ENCODE peak calls at places on chromosomes 13 and 19, in four cellular contexts. T, I, S and D are unnamed samples.

GRCh38 chr19:1941146-1942077 is at the start of gene CSNK1G2:
- DNase-seq in T (no peak), I (no peak), S (peak; percentile 84), D (no peak)

GRCh38 chr19:17479325-17479791 is 9.0 kb downstream of the SLC27A1 start:
- DNase-seq in T (no peak), I (no peak), S (no peak), D (no peak)

GRCh38 chr19:18057557-18057956 is 29.2 kb downstream of the IL12RB1 start:
- DNase-seq in T (no peak), I (no peak), S (no peak), D (no peak)

GRCh38 chr19:898663-899062 is 5.4 kb downstream of the RNU6-9 start:
- DNase-seq in T (no peak), I (no peak), S (no peak), D (no peak)

GRCh38 chr13:99916366-99917103 is 55.0 kb downstream of the ZIC5 start:
- DNase-seq in T (peak; percentile 31), I (peak; percentile 71), S (no peak), D (peak; percentile 22)

GRCh38 chr19:17757125-17757524 is 5.8 kb downstream of the FCHO1 start:
- DNase-seq in T (no peak), I (no peak), S (no peak), D (no peak)

GRCh38 chr13:95275322-95276118 is 25.7 kb downstream of the ABCC4 start:
- DNase-seq in T (no peak), I (peak; percentile 80), S (no peak), D (no peak)

GRCh38 chr13:62320129-62320724 is 904.6 kb upstream of the PCDH20 start:
- DNase-seq in T (peak; percentile 36), I (no peak), S (no peak), D (peak; percentile 24)

GRCh38 chr19:40743926-40744325 is 6.4 kb downstream of the ACTMAP start:
- DNase-seq in T (no peak), I (no peak), S (no peak), D (no peak)

GRCh38 chr13:32969516-32969941 is 46.7 kb upstream of the KL start:
- DNase-seq in T (peak; percentile 15), I (no peak), S (no peak), D (no peak)

GRCh38 chr13:79482271-79482970 is 1.5 kb downstream of the NDFIP2 start:
- DNase-seq in T (no peak), I (no peak), S (no peak), D (no peak)

GRCh38 chr19:2982983-2983350 is 5.6 kb downstream of the TLE6 start:
- DNase-seq in T (no peak), I (no peak), S (peak; percentile 97), D (no peak)

GRCh38 chr13:91174886-91175501 is 172.5 kb upstream of the MIR17HG start:
- DNase-seq in T (no peak), I (no peak), S (no peak), D (no peak)

GRCh38 chr13:64397699-64398098 is 2832.4 kb downstream of the PCDH9 start:
- DNase-seq in T (no peak), I (no peak), S (no peak), D (no peak)

GRCh38 chr19:44988896-44989563 is 12.2 kb upstream of the RELB start:
- DNase-seq in T (no peak), I (peak; percentile 38), S (no peak), D (no peak)

DNA sequence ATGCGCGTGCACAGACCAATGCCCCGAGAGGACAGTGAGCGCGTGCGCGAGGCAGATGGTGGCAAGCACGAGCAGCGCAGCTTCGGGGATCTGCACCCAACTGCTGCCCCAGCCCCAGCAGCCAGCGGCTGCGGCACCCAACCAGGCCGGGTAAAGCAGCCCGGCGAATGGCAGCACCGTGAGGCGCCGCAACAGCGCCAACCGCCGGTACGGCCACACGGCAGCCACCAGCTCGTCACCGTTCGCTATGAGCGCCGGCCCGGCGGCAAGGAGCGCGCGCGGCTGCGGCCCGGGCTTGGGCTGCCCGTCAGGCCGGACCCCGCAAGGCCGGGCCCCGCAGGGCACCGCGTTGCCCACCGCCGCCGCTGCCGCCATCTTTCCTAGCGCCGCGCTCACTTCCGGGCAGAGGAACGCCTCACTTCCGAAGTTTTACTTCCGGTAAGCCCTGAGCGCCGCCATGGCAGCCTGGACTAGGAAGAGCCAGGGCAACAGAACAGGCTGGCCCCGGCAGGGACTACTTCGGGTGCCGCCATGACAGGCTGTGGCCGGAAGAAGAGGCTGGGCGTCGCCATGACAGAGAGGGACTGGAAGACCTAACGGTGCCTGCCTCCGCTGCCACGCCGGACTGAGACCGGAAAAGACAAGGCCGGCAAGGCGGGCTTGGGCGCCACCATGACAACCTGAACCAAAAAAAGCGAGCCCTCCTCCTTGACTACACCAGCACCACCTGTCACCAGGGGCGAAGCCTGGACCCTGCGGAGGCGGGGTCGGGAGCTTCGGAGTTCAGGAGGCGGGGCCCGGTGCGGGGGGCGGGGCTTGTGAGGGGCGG is at the start of gene ATP13A1:
- DNase-seq in T (peak; percentile 92), I (peak; percentile 96), S (peak; percentile 98), D (peak; percentile 97)
- TF ChIP-seq CTCF in T (no peak), I (no peak), S (no peak), D (peak; percentile 33)

DNA sequence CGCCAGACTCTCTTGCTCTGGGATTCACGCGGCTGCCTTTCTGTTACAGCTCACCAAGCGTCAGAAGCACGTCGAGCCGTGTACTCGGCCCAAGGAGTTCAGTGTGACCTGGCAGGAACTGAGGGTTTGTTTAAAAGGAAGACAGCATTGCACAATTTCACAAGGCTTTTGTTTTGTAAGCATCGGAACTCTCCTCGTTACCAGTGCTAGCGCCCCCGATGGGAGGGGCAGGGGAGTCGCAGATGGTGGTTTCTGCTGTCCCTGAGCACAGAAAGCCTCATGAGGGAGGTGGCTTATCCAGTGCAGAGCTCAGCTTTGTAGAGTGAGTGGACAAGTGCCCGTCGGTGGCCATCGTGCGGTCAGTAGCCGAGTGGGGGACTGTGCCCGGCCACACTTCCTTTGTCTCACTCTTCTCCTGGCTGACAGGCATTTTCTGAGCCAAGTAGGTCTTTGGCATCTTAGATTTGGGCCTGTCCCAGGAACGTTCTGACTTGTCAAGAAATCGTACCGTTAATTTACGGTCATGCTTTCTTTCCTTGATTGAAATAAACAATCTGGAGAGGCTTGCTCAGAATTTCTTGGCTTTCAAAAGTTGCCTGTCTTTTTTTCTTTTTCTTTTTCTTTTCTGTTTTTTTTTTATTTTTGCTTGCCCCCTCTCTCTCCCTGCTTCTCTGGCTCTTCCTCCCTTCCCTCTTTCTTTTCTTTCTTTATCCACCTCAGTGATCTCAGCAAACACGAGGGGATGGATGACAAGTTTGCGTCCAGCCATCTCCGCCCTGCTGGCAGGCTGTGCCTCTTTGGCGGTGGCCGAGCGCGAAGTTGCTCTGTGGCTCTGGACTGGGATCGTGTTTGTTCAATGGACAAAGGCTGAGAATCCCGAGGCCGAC is 7.7 kb downstream of the KDM4B start:
- DNase-seq in T (no peak), I (no peak), S (peak; percentile 83), D (no peak)
- TF ChIP-seq CTCF in T (no peak), I (no peak), S (no peak), D (peak; percentile 58)

GRCh38 chr13:36395280-36395679 is 37.0 kb upstream of the CCNA1 start:
- DNase-seq in T (no peak), I (peak; percentile 47), S (no peak), D (no peak)
- TF ChIP-seq CTCF in T (peak; percentile 26), I (peak; percentile 66), S (no peak), D (no peak)

GRCh38 chr13:44299142-44299541 is 74.5 kb upstream of the SERP2 start:
- DNase-seq in T (no peak), I (no peak), S (no peak), D (no peak)

GRCh38 chr13:44299544-44299943 is 74.1 kb upstream of the SERP2 start:
- DNase-seq in T (no peak), I (no peak), S (no peak), D (no peak)

GRCh38 chr13:44301639-44302015 is 72.0 kb upstream of the SERP2 start:
- DNase-seq in T (no peak), I (no peak), S (peak; percentile 63), D (no peak)

GRCh38 chr13:44302233-44302632 is 71.4 kb upstream of the SERP2 start:
- DNase-seq in T (no peak), I (no peak), S (no peak), D (no peak)

DNA sequence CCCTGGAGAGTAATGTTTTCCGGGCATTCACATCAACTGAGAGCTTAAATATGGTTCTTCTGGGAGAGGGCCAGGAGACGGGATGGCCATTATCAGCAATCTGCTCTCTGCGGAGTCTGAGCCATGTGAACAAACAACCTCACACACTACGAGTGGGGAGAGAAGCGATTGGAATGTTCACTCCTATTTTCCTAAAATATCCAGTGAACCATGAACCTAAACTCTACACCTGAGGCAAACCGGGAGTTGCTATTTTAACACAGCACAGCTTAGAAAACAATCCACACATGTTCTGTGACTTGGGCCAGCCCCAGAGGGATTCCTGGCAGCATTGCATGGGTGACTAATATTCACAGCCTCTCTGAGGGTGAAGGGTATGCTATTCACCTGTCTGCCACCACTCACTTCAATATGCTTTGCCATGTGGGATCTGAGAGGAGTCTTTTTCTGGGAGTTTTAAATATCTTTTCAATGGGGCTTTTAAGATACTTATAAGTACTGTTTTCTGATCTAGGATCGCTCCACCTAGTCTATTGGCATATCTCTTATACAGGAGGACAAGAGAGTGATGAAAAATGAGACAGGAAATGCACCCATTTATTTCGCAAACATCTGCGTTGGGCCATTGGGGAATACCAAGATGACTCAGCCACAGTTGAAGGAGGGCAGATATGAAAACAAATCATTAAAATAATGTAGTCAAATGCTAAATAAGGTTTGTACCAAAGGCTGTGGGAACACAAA is 72.6 kb upstream of the SERP2 start:
- DNase-seq in T (peak; percentile 56), I (peak; percentile 70), S (peak; percentile 85), D (peak; percentile 33)
- TF ChIP-seq CTCF in T (no peak), I (no peak), S (no peak), D (no peak)

GRCh38 chr19:28736528-28736927 is 476.4 kb downstream of the UQCRFS1 start:
- DNase-seq in T (no peak), I (no peak), S (no peak), D (no peak)

GRCh38 chr19:28737526-28737925 is 475.4 kb downstream of the UQCRFS1 start:
- DNase-seq in T (no peak), I (no peak), S (no peak), D (no peak)

GRCh38 chr19:28731577-28731976 is 481.4 kb downstream of the UQCRFS1 start:
- DNase-seq in T (no peak), I (no peak), S (no peak), D (no peak)

GRCh38 chr19:28731113-28731512 is 481.8 kb downstream of the UQCRFS1 start:
- DNase-seq in T (no peak), I (no peak), S (no peak), D (no peak)

DNA sequence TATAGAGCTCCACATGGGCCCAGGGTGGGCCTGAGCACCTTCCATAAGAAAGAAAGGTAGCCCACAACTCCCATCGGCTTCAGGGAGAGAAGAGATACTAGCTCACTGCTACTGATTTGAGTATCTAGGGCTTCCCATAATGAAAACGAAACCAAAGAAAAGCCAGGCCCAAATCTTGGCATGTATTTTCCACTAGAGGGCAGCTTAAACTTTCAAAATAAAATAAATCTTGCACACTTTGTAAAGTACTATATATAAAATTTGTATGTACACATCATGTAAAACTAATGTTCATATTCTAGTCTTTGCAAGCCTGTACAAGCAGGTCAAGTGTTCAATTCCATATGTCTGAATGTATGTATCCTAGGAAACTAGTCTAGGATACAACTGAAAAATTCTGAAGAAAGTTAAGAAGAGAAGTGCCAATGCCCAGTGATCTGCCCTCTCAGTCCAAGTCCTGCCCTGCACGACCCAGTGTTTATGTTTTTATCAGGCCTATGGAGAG is 475.9 kb downstream of the UQCRFS1 start:
- DNase-seq in T (peak; percentile 3), I (no peak), S (no peak), D (no peak)
- TF ChIP-seq CTCF in T (no peak), I (peak; percentile 63), S (peak; percentile 20), D (peak; percentile 15)

DNA sequence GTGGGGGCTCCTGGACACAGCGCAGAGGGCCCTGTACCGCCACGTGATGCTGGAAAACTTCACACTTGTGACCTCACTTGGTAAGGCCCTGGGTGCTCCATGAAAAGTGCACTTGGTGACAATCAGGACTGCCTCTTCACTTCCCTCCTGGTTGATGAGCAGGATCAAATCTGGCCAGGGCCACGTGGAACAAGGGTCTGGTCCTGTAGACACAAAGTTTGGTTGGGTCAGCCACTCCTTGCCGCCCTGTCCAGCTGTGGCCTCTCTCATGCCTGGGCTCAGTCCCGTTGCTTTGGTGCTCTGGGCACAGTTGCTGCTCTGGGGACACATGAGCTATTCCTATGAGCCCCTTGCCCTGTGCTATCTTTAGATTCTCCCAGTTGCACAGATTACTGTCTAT is 2.3 kb downstream of the ZNF324B start:
- DNase-seq in T (no peak), I (no peak), S (no peak), D (no peak)
- TF ChIP-seq CTCF in T (no peak), I (no peak), S (no peak), D (no peak)